ENCODE peak calls at places on chromosomes 6 and 20, in six cellular contexts. X is GM12878, T is heart right ventricle, D is astrocyte, C is Peyer's patch, O is upper lobe of right lung. H is an unnamed sample. For H3K4me1, the result is how much of the 10 kb centered on the place peaks cover.

GRCh38 chr6:44960898-44961297 is 367.2 kb upstream of the RUNX2 start:
- DNase-seq in X (peak), T (no peak), D (no peak), C (no peak), O (no peak), H (no peak)

GRCh38 chr6:1481326-1481725 is 92.0 kb downstream of the FOXF2 start:
- DNase-seq in X (no peak), T (no peak), D (peak), C (no peak), O (no peak), H (no peak)

GRCh38 chr6:89260310-89260709 is 43.2 kb upstream of the GABRR1 start:
- DNase-seq in X (no peak), T (no peak), D (no peak), C (no peak), O (no peak), H (no peak)

GRCh38 chr6:74117113-74117512 is 421.1 kb downstream of the CD109 start:
- DNase-seq in X (no peak), T (no peak), D (no peak), C (no peak), O (no peak), H (no peak)

GRCh38 chr20:13220194-13220856 is 749 bp upstream of the ISM1 start:
- DNase-seq in X (no peak), T (peak), D (peak), C (peak), O (peak), H (peak)

GRCh38 chr6:37459981-37460800 is 27.2 kb downstream of the CMTR1 start:
- DNase-seq in X (no peak), T (no peak), D (no peak), C (no peak), O (no peak), H (no peak)

GRCh38 chr6:25369450-25370086 is 90.4 kb downstream of the CARMIL1 start:
- DNase-seq in X (no peak), T (no peak), D (peak), C (no peak), O (no peak), H (no peak)

GRCh38 chr6:169230923-169231789 is 22.5 kb downstream of the THBS2 start:
- DNase-seq in X (no peak), T (no peak), D (no peak), C (no peak), O (no peak), H (no peak)

GRCh38 chr20:24235740-24236139 is 233.7 kb upstream of the SYNDIG1 start:
- DNase-seq in X (no peak), T (no peak), D (no peak), C (no peak), O (no peak), H (no peak)

GRCh38 chr20:22768779-22769178 is 184.4 kb upstream of the FOXA2 start:
- DNase-seq in X (no peak), T (no peak), D (no peak), C (no peak), O (no peak), H (no peak)

GRCh38 chr6:128242765-128243403 is 277.5 kb downstream of the PTPRK start:
- DNase-seq in X (no peak), T (no peak), D (peak), C (no peak), O (no peak), H (no peak)

GRCh38 chr6:16781348-16782169 is 20.3 kb upstream of the ATXN1 start:
- DNase-seq in X (no peak), T (no peak), D (no peak), C (no peak), O (no peak), H (no peak)

GRCh38 chr6:104187616-104188015 is 672.1 kb downstream of the HACE1 start:
- DNase-seq in X (no peak), T (no peak), D (no peak), C (no peak), O (no peak), H (no peak)

GRCh38 chr6:150409576-150410066 is 40.8 kb downstream of the IYD start:
- DNase-seq in X (no peak), T (peak), D (no peak), C (peak), O (no peak), H (peak)

GRCh38 chr20:31587545-31588389 is 17.3 kb upstream of the ID1 start:
- DNase-seq in X (no peak), T (peak), D (no peak), C (no peak), O (peak), H (no peak)

GRCh38 chr20:20199338-20200160 is 147.2 kb downstream of the CFAP61 start:
- DNase-seq in X (no peak), T (no peak), D (no peak), C (no peak), O (no peak), H (peak)

GRCh38 chr20:50003253-50003656 is 20.5 kb downstream of the SNAI1 start:
- DNase-seq in X (no peak), T (no peak), D (peak), C (no peak), O (no peak), H (no peak)

GRCh38 chr6:3610206-3610605 is 141.3 kb downstream of the PXDC1 start:
- DNase-seq in X (no peak), T (no peak), D (peak), C (no peak), O (no peak), H (no peak)

GRCh38 chr20:4060054-4060795 is 44.9 kb upstream of the RNF24 start:
- DNase-seq in X (peak), T (peak), D (no peak), C (no peak), O (peak), H (peak)

GRCh38 chr6:38968702-38969149 is 79.9 kb upstream of the GLP1R start:
- DNase-seq in X (no peak), T (no peak), D (no peak), C (no peak), O (no peak), H (no peak)

GRCh38 chr6:38974389-38975133 is 74.0 kb upstream of the GLP1R start:
- DNase-seq in X (no peak), T (no peak), D (no peak), C (no peak), O (no peak), H (no peak)

GRCh38 chr6:38977101-38977500 is 71.5 kb upstream of the GLP1R start:
- DNase-seq in X (no peak), T (no peak), D (no peak), C (no peak), O (no peak), H (no peak)

GRCh38 chr6:38975621-38976049 is 72.9 kb upstream of the GLP1R start:
- DNase-seq in X (no peak), T (no peak), D (no peak), C (no peak), O (no peak), H (no peak)

DNA sequence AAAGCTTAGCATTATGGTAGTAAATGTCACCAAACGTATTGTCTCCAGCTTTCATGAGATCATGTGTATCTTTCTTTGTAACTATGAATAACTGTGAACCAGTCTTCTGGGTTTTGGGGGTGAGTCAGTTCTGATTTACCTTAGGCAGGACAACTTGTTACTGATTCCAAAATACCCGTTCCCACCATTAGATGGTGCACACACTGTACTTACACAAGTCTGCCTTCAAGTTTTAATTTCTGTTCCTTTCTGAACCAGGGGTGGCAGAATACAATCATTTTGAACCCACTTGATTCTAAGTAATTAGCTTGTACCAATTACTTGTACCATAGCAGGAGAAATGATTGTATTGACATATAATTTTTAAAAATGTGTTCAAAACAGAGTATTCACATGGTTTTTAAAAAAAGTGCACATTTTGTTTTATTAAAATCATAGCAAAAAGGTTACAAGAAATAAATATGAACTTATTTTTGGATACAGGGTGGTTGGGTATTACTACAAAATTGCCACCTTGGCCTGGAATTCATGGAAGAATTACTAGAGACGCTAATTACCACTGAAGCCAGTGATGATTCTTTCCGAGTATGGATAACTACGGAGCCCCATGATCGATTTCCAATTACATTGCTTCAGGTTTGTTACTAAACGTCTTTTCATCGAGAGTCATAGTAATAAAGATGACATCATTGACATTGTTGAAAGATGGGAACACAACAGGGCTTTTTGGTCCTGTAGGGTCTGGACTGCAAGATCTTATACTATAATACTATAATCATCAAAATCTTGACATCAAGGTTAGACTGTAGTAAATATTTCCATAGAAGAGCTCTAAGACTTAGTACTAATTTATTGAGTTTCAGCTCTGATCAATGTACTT is 75.2 kb upstream of the GLP1R start:
- DNase-seq in X (peak), T (no peak), D (peak), C (no peak), O (no peak), H (no peak)
- TF ChIP-seq CTCF in X (peak), T (peak), D (peak), C (peak), O (peak), H (peak)

GRCh38 chr6:5054427-5054873 is 30.7 kb upstream of the PPP1R3G start:
- DNase-seq in X (no peak), T (no peak), D (peak), C (no peak), O (no peak), H (no peak)
- H3K4me3 ChIP-seq in X (no peak), T (no peak), D (no peak), C (no peak), O (no peak), H (no peak)

GRCh38 chr6:90982051-90982450 is 395.2 kb upstream of the MAP3K7 start:
- DNase-seq in X (no peak), T (no peak), D (no peak), C (no peak), O (no peak), H (no peak)
- H3K4me1 ChIP-seq in X (under half), T (under half), D (under half), C (under half), O (under half), H (under half)

GRCh38 chr6:165245287-165245686 is 64.1 kb downstream of the C6orf118 start:
- DNase-seq in X (no peak), T (no peak), D (peak), C (no peak), O (no peak), H (no peak)
- TF ChIP-seq CTCF in X (no peak), T (peak), D (peak), C (no peak), O (peak), H (no peak)

DNA sequence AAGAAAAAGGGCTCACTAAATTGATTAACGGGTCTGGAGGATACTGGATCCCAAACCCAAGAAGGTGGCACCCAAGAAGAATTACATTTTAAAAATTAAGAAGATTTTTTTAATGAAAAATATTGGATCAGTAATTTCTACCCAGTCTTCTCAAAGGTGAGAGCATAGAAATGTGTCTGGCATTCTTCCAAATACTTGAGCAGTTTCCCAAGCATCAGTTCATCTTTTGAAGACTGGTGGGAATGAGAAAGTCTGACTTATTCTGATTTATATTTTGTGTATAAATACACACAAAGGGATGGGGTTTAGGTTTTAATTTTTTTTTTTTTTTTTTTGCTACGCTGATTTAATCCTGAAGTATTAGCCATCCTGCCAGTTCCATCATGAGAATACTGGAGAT is 3.3 kb downstream of the MGME1 start:
- DNase-seq in X (no peak), T (no peak), D (no peak), C (no peak), O (no peak), H (no peak)
- H3K4me3 ChIP-seq in X (peak), T (no peak), D (peak), C (no peak), O (no peak), H (peak)

GRCh38 chr6:144352310-144352709 is 67.2 kb downstream of the UTRN start:
- DNase-seq in X (no peak), T (no peak), D (no peak), C (no peak), O (no peak), H (no peak)

GRCh38 chr6:144351338-144351737 is 66.2 kb downstream of the UTRN start:
- DNase-seq in X (no peak), T (no peak), D (no peak), C (no peak), O (no peak), H (no peak)

GRCh38 chr6:144349690-144350132 is 64.6 kb downstream of the UTRN start:
- DNase-seq in X (peak), T (no peak), D (peak), C (no peak), O (no peak), H (no peak)

GRCh38 chr6:144351741-144352140 is 66.6 kb downstream of the UTRN start:
- DNase-seq in X (no peak), T (no peak), D (peak), C (no peak), O (no peak), H (no peak)

DNA sequence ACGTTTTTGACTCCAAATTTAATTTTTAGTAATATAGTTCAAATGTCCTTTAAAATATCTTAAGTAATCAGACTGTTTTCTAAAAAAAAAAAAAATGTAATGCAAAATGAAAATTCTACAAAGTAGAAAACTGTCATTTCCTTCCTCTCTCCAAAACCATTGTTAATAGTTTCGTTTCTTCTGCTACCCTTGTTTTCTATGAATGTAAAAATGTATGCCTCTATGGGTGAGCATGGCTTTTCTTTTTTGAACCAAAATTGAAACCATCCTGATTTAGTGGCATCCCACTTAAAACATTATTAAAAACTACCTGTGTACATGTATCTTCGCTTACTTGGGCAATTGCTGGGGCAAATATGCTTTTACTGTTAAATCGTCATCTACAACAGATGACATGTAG is 65.0 kb downstream of the UTRN start:
- DNase-seq in X (no peak), T (no peak), D (no peak), C (no peak), O (no peak), H (no peak)
- H3K4me1 ChIP-seq in X (half or more), T (half or more), D (under half), C (under half), O (half or more), H (under half)

H was measured in kidney.